ENCODE peak calls at places on chromosomes 11 and 22, in eight cellular contexts. A is lung microvascular endothelial cell; S is WERI-Rb-1; T is EH; C is adrenal gland; U is effector CD4-positive, alpha-beta T cell; Z is NCI-H460; Q is brain microvascular endothelial cell. N is an unnamed sample.

GRCh38 chr11:90148900-90149299 is 14.4 kb downstream of the NAALAD2 start:
- DNase-seq in A (no peak), S (no peak), T (no peak), C (no peak), U (no peak), Z (no peak), Q (no peak), N (no peak)

GRCh38 chr11:120031612-120032600 is 106.0 kb downstream of the TRIM29 start:
- DNase-seq in A (no peak), S (peak; percentile 84), T (no peak), C (no peak), U (no peak), Z (no peak), Q (no peak), N (no peak)

GRCh38 chr11:15195454-15196200 is 80.9 kb downstream of the INSC start:
- DNase-seq in A (peak; percentile 80), S (no peak), T (no peak), C (no peak), U (no peak), Z (no peak), Q (no peak), N (no peak)

GRCh38 chr22:38924197-38924952 is 33.0 kb upstream of the APOBEC3A start:
- DNase-seq in A (peak; percentile 68), S (peak; percentile 29), T (peak; percentile 95), C (peak; percentile 87), U (no peak), Z (peak; percentile 44), Q (peak; percentile 88), N (no peak)

GRCh38 chr11:74749127-74749964 is 697 bp downstream of the RNF169 start:
- DNase-seq in A (peak; percentile 57), S (peak; percentile 48), T (peak; percentile 43), C (peak; percentile 56), U (peak; percentile 10), Z (peak; percentile 11), Q (peak; percentile 14), N (peak; percentile 34)

GRCh38 chr11:28566643-28567042 is 458.5 kb downstream of the METTL15 start:
- DNase-seq in A (peak; percentile 95), S (peak; percentile 68), T (peak; percentile 99), C (peak; percentile 95), U (no peak), Z (peak; percentile 99), Q (peak; percentile 99), N (no peak)

GRCh38 chr11:109046284-109046992 is 375.6 kb upstream of the C11orf87 start:
- DNase-seq in A (no peak), S (no peak), T (no peak), C (no peak), U (no peak), Z (no peak), Q (no peak), N (no peak)

GRCh38 chr22:50146440-50147228 is 23.9 kb upstream of the PANX2 start:
- DNase-seq in A (peak; percentile 63), S (peak; percentile 71), T (peak; percentile 58), C (peak; percentile 79), U (no peak), Z (peak; percentile 58), Q (peak; percentile 61), N (no peak)

GRCh38 chr11:46902694-46903093 is 15.7 kb downstream of the LRP4 start:
- DNase-seq in A (no peak), S (no peak), T (no peak), C (no peak), U (no peak), Z (no peak), Q (no peak), N (no peak)

GRCh38 chr22:40340044-40340443 is 6.3 kb upstream of the ADSL start:
- DNase-seq in A (no peak), S (no peak), T (no peak), C (no peak), U (no peak), Z (no peak), Q (no peak), N (no peak)

GRCh38 chr11:2302844-2303626 is 1.2 kb downstream of the TSPAN32 start:
- DNase-seq in A (no peak), S (peak; percentile 4), T (no peak), C (no peak), U (no peak), Z (no peak), Q (no peak), N (no peak)

GRCh38 chr11:68688881-68689280 is 4.5 kb downstream of the GAL start:
- DNase-seq in A (no peak), S (no peak), T (no peak), C (no peak), U (no peak), Z (no peak), Q (no peak), N (no peak)

GRCh38 chr22:30694171-30694637 is 470 bp upstream of the OSBP2 start:
- DNase-seq in A (peak; percentile 45), S (peak; percentile 83), T (peak; percentile 11), C (peak; percentile 77), U (peak; percentile 19), Z (no peak), Q (no peak), N (peak; percentile 21)

GRCh38 chr22:34105461-34106062 is 185.3 kb upstream of the LARGE1 start:
- DNase-seq in A (peak; percentile 2), S (peak; percentile 82), T (no peak), C (peak; percentile 71), U (no peak), Z (no peak), Q (no peak), N (no peak)

GRCh38 chr11:58127350-58127749 is 2.0 kb upstream of the OR9I1 start:
- DNase-seq in A (no peak), S (no peak), T (peak; percentile 1), C (no peak), U (no peak), Z (no peak), Q (no peak), N (no peak)

GRCh38 chr22:34303656-34304055 is 383.4 kb upstream of the LARGE1 start:
- DNase-seq in A (no peak), S (no peak), T (no peak), C (no peak), U (no peak), Z (no peak), Q (no peak), N (no peak)

GRCh38 chr11:22130462-22131053 is 62.3 kb upstream of the ANO5 start:
- DNase-seq in A (peak; percentile 1), S (no peak), T (no peak), C (no peak), U (no peak), Z (no peak), Q (no peak), N (no peak)

GRCh38 chr22:36239150-36239400 is 252 bp downstream of the APOL2 start:
- DNase-seq in A (no peak), S (no peak), T (no peak), C (no peak), U (no peak), Z (no peak), Q (no peak), N (no peak)

GRCh38 chr11:75615709-75616108 is 53.1 kb downstream of the MAP6 start:
- DNase-seq in A (no peak), S (no peak), T (no peak), C (no peak), U (no peak), Z (no peak), Q (no peak), N (no peak)

GRCh38 chr11:75400110-75400865 is 970 bp downstream of the RPS3 start:
- DNase-seq in A (peak; percentile 25), S (no peak), T (peak; percentile 29), C (no peak), U (no peak), Z (no peak), Q (no peak), N (no peak)

GRCh38 chr22:36166518-36167220 is 6.1 kb upstream of the APOL3 start:
- DNase-seq in A (no peak), S (peak; percentile 32), T (no peak), C (no peak), U (no peak), Z (no peak), Q (no peak), N (no peak)

GRCh38 chr11:3834349-3835099 is 6.2 kb downstream of the RHOG start:
- DNase-seq in A (no peak), S (no peak), T (no peak), C (peak; percentile 67), U (no peak), Z (no peak), Q (no peak), N (no peak)

GRCh38 chr11:19715373-19715772 is 2.7 kb downstream of the NAV2 start:
- DNase-seq in A (peak; percentile 96), S (no peak), T (peak; percentile 95), C (no peak), U (no peak), Z (no peak), Q (peak; percentile 91), N (no peak)

GRCh38 chr11:86160546-86161149 is 83.9 kb upstream of the EED start:
- DNase-seq in A (no peak), S (no peak), T (peak; percentile 69), C (no peak), U (no peak), Z (no peak), Q (peak; percentile 20), N (no peak)

GRCh38 chr11:43806976-43807375 is 73.7 kb upstream of the ALKBH3 start:
- DNase-seq in A (no peak), S (no peak), T (no peak), C (no peak), U (no peak), Z (no peak), Q (no peak), N (no peak)

GRCh38 chr11:15258433-15259350 is 144.0 kb downstream of the INSC start:
- DNase-seq in A (peak; percentile 51), S (peak; percentile 34), T (peak; percentile 39), C (no peak), U (no peak), Z (no peak), Q (peak; percentile 23), N (no peak)

GRCh38 chr11:128318856-128319474 is 268.4 kb downstream of the ETS1 start:
- DNase-seq in A (peak; percentile 79), S (no peak), T (peak; percentile 23), C (no peak), U (peak; percentile 64), Z (no peak), Q (peak; percentile 31), N (peak; percentile 53)

GRCh38 chr22:28299760-28300159 is 379.9 kb downstream of the TTC28 start:
- DNase-seq in A (no peak), S (no peak), T (no peak), C (peak; percentile 11), U (no peak), Z (no peak), Q (no peak), N (no peak)

GRCh38 chr22:39478461-39478860 is 21.6 kb downstream of the MGAT3 start:
- DNase-seq in A (peak; percentile 36), S (no peak), T (peak; percentile 30), C (peak; percentile 42), U (no peak), Z (no peak), Q (no peak), N (no peak)

GRCh38 chr11:67420147-67420645 is 4.7 kb downstream of the CARNS1 start:
- DNase-seq in A (no peak), S (no peak), T (no peak), C (no peak), U (no peak), Z (no peak), Q (no peak), N (no peak)

GRCh38 chr11:70699294-70700221 is 301.2 kb downstream of the CTTN start:
- DNase-seq in A (no peak), S (no peak), T (no peak), C (no peak), U (no peak), Z (no peak), Q (no peak), N (no peak)

GRCh38 chr11:6653055-6653454 is 2.6 kb downstream of the DCHS1 start:
- DNase-seq in A (no peak), S (no peak), T (no peak), C (no peak), U (no peak), Z (no peak), Q (no peak), N (no peak)

N was measured in T-helper 9 cell.